ENCODE peak calls at places on chromosomes 11 and 22, in five cellular contexts. E, K, V, X and U are unnamed samples. For H3K36me3, the result is how much of the 10 kb centered on the place peaks cover.

GRCh38 chr11:2097998-2098690 is 41.0 kb downstream of the IGF2 start:
- DNase-seq in V (no peak), E (no peak), K (no peak), X (no peak), U (no peak)

GRCh38 chr22:43897751-43898261 is 6.0 kb upstream of the PNPLA5 start:
- DNase-seq in V (no peak), E (peak), X (no peak), K (no peak), U (no peak)

GRCh38 chr22:46373166-46373565 is 37.7 kb downstream of the TRMU start:
- DNase-seq in V (no peak), E (no peak), X (no peak), K (no peak), U (no peak)

GRCh38 chr11:2540521-2541320 is 95.9 kb downstream of the KCNQ1 start:
- DNase-seq in X (no peak), K (no peak), V (no peak), E (no peak), U (no peak)

GRCh38 chr22:35230417-35230816 is 26.9 kb upstream of the HMGXB4 start:
- DNase-seq in K (no peak), E (no peak), X (no peak), V (no peak), U (no peak)

GRCh38 chr11:74783241-74783871 is 34.7 kb downstream of the RNF169 start:
- DNase-seq in V (no peak), E (peak), K (no peak), X (no peak), U (peak)

GRCh38 chr11:36684840-36685800 is 87.1 kb upstream of the RAG2 start:
- DNase-seq in K (no peak), V (no peak), X (no peak), E (no peak), U (peak)

GRCh38 chr11:34162856-34163255 is 57.4 kb downstream of the NAT10 start:
- DNase-seq in X (no peak), V (no peak), E (no peak), K (no peak), U (no peak)

GRCh38 chr11:100857236-100858005 is 170.3 kb downstream of the ARHGAP42 start:
- DNase-seq in V (peak), X (no peak), E (no peak), K (no peak), U (no peak)

GRCh38 chr11:116376547-116376946 is 396.2 kb downstream of the BUD13 start:
- DNase-seq in V (no peak), K (peak), E (no peak), X (no peak), U (no peak)

GRCh38 chr22:31929126-31929928 is 15.0 kb upstream of the YWHAH start:
- DNase-seq in X (no peak), V (no peak), E (no peak), K (no peak), U (no peak)

GRCh38 chr11:1924646-1925372 is 5.3 kb downstream of the TNNT3 start:
- DNase-seq in E (no peak), K (no peak), X (no peak), V (peak), U (no peak)

GRCh38 chr11:11037162-11037732 is 179.4 kb upstream of the ZBED5 start:
- DNase-seq in K (no peak), V (no peak), E (no peak), X (no peak), U (no peak)

GRCh38 chr11:12914401-12914912 is 94.7 kb upstream of the RASSF10 start:
- DNase-seq in K (peak), X (no peak), E (no peak), V (peak), U (no peak)

GRCh38 chr11:70407814-70408213 is 9.5 kb downstream of the CTTN start:
- DNase-seq in K (no peak), V (no peak), E (no peak), X (no peak), U (no peak)
- H3K36me3 ChIP-seq in K (half or more), V (under half), E (under half), X (half or more), U (under half)

DNA sequence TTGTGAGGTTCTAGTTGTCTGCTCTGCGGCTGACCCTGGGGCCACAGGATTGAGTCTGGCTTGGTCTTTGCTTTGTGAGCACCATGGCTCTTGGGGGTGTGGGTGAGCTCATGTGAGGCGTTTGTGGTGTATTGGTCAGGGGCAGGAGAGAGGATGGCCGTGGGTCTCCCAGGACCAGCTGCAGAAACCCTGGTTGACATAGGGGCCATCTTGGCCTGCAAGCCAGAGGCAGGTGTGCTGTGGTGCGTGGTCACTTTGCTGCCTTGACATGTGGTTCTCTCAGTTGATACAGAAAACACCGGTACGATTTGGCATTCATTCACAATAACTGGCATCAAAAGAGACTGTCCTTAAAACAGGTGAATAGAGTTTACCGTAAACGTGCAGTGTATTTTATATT is 11.3 kb downstream of the PHRF1 start:
- DNase-seq in E (no peak), V (no peak), X (no peak), K (no peak), U (no peak)
- H3K36me3 ChIP-seq in E (under half), V (under half), X (half or more), K (under half), U (under half)

GRCh38 chr22:36334081-36334831 is 53.5 kb downstream of the MYH9 start:
- DNase-seq in K (no peak), V (peak), X (no peak), E (no peak), U (no peak)
- H3K36me3 ChIP-seq in K (under half), V (under half), X (under half), E (under half), U (under half)

DNA sequence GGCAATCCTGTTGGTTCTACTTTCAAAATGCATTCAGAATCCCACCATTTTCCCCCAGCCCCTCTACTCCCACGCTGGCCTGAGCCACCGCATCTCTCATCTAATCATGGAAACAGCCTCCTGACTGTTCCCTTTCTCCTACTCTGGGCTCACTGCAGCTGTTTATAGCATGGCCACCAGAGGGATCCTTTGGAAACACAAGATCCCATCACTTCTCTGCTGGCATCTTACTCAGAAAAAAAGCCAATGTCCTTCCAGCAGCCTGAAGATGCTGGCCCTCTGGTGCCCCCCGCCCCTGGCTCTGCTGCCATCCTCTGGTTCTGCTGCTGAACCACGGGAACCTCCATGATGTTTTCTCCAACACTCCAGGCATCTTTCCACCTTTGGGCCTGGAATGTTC is 11.1 kb downstream of the MS4A8 start:
- DNase-seq in V (peak), X (no peak), E (no peak), K (no peak), U (no peak)
- H3K36me3 ChIP-seq in V (under half), X (under half), E (under half), K (under half), U (under half)

GRCh38 chr11:130892847-130893246 is 23.4 kb downstream of the SNX19 start:
- DNase-seq in K (no peak), E (no peak), V (peak), X (no peak), U (no peak)

GRCh38 chr11:130890039-130890745 is 26.1 kb downstream of the SNX19 start:
- DNase-seq in X (no peak), V (no peak), K (no peak), E (no peak), U (no peak)

GRCh38 chr11:130891326-130891725 is 25.0 kb downstream of the SNX19 start:
- DNase-seq in V (no peak), X (no peak), E (no peak), K (no peak), U (no peak)

GRCh38 chr11:130897262-130898182 is 18.8 kb downstream of the SNX19 start:
- DNase-seq in V (no peak), X (peak), E (peak), K (no peak), U (no peak)

DNA sequence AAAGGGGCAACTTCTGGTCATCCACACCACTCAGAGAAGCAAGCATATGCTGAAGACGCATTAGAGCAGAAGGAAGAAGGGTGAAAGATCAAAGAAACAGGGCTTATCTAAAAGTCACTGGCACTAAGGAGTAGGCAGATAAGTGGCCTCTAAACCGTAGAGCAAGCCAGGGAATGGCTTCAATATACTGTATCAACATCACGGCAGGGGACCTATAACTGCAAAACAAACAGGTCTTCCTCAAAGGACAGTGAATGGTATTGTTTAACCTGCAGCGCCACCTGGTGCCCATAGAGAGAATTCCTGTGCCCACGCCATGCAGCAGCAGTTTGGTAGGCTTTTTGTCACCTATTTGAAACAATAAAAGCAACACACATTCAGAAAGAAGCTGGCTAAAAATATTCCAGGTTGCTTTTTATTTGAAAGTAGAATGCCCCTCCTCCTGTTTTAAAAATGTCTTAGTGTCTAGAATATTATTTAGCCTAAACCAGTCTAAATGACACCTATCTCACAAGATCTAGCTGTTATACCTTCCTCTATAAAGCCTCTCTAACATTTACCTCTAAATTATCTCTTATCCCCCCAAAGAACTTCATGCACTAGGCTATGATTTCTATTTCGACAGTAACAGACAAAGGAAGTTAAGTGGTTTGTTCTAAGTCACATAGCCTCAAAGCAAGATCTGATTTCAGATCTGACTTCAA is 21.8 kb downstream of the SNX19 start:
- DNase-seq in X (no peak), V (peak), E (peak), K (peak), U (peak)
- H3K36me3 ChIP-seq in X (under half), V (under half), E (under half), K (under half), U (under half)

DNA sequence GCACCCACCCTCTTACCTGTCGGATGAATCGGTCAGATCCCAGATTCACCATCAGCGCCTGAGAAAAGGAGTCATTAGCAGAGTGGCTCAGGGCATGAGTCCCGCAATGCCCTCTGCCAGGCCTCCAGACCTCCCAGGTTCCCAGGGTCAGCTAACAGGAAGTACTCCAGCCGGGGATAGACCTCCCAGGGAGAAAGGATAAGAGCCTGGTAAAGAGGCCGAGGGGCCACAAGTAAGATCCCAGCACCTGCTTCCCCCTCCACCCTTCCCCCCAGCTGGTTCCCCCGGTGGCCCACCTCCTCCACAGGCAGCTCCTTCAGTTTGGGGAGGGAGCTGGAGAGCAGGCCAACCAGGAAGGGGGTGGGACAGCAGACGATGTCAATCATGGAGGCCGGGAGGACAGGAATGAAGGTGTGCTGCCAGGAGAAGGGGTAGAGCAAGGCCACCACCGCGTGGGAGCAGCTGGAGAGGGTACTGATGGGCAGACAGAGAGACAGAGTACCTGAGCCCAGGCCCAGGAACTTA is 16.4 kb downstream of the RPL27A start:
- DNase-seq in K (no peak), E (no peak), V (peak), X (no peak), U (no peak)
- H3K36me3 ChIP-seq in K (under half), E (under half), V (under half), X (half or more), U (under half)

GRCh38 chr11:127627629-127628462 is 627.3 kb upstream of the KIRREL3 start:
- DNase-seq in V (no peak), K (no peak), X (no peak), E (peak), U (no peak)
- H3K36me3 ChIP-seq in V (under half), K (under half), X (under half), E (under half), U (under half)

GRCh38 chr11:65611758-65612603 is 2.0 kb downstream of the MAP3K11 start:
- DNase-seq in K (no peak), X (no peak), E (no peak), V (no peak), U (no peak)
- H3K36me3 ChIP-seq in K (under half), X (under half), E (under half), V (under half), U (under half)

GRCh38 chr11:73402834-73403185 is 26.6 kb downstream of the RELT start:
- DNase-seq in V (no peak), X (no peak), K (no peak), E (no peak), U (no peak)
- H3K36me3 ChIP-seq in V (under half), X (under half), K (under half), E (under half), U (under half)

GRCh38 chr11:20097319-20098221 is 62.7 kb downstream of the DBX1 start:
- DNase-seq in E (peak), V (no peak), X (no peak), K (no peak), U (no peak)

GRCh38 chr11:20090654-20091374 is 69.5 kb downstream of the DBX1 start:
- DNase-seq in E (no peak), X (no peak), V (no peak), K (no peak), U (no peak)

GRCh38 chr11:20099527-20099926 is 60.7 kb downstream of the DBX1 start:
- DNase-seq in V (no peak), K (no peak), E (no peak), X (no peak), U (no peak)

GRCh38 chr11:20093775-20094174 is 66.5 kb downstream of the DBX1 start:
- DNase-seq in X (no peak), V (peak), K (no peak), E (no peak), U (no peak)

DNA sequence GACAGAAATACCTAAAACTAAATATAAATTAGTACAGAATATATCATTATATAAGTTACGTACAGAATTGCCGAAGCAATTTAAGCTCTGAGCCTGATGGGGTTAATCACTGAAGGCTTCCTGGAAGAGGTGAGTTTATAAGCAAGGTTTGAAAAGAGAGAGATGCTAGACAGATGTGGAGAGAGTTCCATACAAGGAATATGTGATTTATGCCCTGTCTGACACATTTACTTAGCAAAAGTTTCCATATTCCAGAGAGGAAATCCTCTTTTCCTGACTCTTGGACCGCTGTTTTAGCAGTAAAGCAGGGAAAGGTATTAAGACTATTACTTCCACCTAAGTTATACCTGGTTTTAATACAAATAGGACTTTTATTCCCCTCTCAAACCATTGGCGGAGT is 65.1 kb downstream of the DBX1 start:
- DNase-seq in K (no peak), V (no peak), E (no peak), X (no peak), U (no peak)
- H3K36me3 ChIP-seq in K (half or more), V (under half), E (under half), X (half or more), U (under half)